ENCODE peak calls at places on chromosomes 12 and 14, in eight cellular contexts. P is A549, L is heart left ventricle, X is left ventricle myocardium inferior, J is mesothelial cell of epicardium, T is B cell, B is ovary, S is AG09319. Z is an unnamed sample.

GRCh38 chr12:121038861-121039654 is at the start of gene OASL:
- DNase-seq in J (no peak), S (peak; percentile 5), P (peak; percentile 55), T (peak; percentile 63), L (peak; percentile 27), B (no peak), X (no peak), Z (no peak)

GRCh38 chr12:58509116-58509885 is 411.0 kb downstream of the LRIG3 start:
- DNase-seq in L (no peak), J (no peak), B (no peak), X (no peak), S (no peak), T (no peak), P (peak; percentile 2), Z (no peak)

GRCh38 chr12:78887008-78887407 is 22.4 kb downstream of the SYT1 start:
- DNase-seq in B (no peak), P (peak; percentile 30), S (peak; percentile 28), J (no peak), L (no peak), X (no peak), T (no peak), Z (no peak)

GRCh38 chr14:42665083-42665482 is 1058.4 kb downstream of the LRFN5 start:
- DNase-seq in P (no peak), B (no peak), S (no peak), T (no peak), L (no peak), X (no peak), J (no peak), Z (no peak)

GRCh38 chr12:27975222-27976136 is 2.9 kb upstream of the PTHLH start:
- DNase-seq in S (no peak), X (no peak), T (no peak), L (peak; percentile 17), J (peak; percentile 75), B (no peak), P (no peak), Z (no peak)

GRCh38 chr14:34425095-34425851 is 36.8 kb downstream of the SPTSSA start:
- DNase-seq in B (no peak), J (no peak), S (no peak), T (no peak), X (no peak), P (no peak), L (no peak), Z (no peak)

GRCh38 chr14:79298373-79298772 is 912.9 kb downstream of the DIO2 start:
- DNase-seq in T (no peak), J (no peak), P (no peak), L (no peak), X (no peak), S (no peak), B (no peak), Z (no peak)

GRCh38 chr14:100147181-100147631 is 12.2 kb downstream of the DEGS2 start:
- DNase-seq in T (peak; percentile 70), S (no peak), B (no peak), L (no peak), J (no peak), P (no peak), X (no peak), Z (no peak)

GRCh38 chr12:460301-461230 is 827 bp downstream of the B4GALNT3 start:
- DNase-seq in S (no peak), J (peak; percentile 47), B (peak; percentile 62), T (peak; percentile 58), X (no peak), P (no peak), L (no peak), Z (peak; percentile 35)

GRCh38 chr14:101593411-101594181 is 32.3 kb downstream of the DIO3 start:
- DNase-seq in L (no peak), X (no peak), J (no peak), T (no peak), B (no peak), P (no peak), S (no peak), Z (no peak)

GRCh38 chr12:41254004-41254403 is 65.9 kb downstream of the PDZRN4 start:
- DNase-seq in X (no peak), S (no peak), T (no peak), J (no peak), B (no peak), L (no peak), P (no peak), Z (no peak)

GRCh38 chr12:6961278-6961694 is 9.2 kb downstream of the PHB2 start:
- DNase-seq in S (no peak), X (peak; percentile 60), P (no peak), B (peak; percentile 83), L (peak; percentile 56), J (no peak), T (peak; percentile 82), Z (peak; percentile 81)

GRCh38 chr12:100927825-100928224 is 133.2 kb downstream of the ANO4 start:
- DNase-seq in B (no peak), S (no peak), L (no peak), T (no peak), J (no peak), P (no peak), X (no peak), Z (no peak)

GRCh38 chr14:100072783-100073346 is 7.6 kb downstream of the EVL start:
- DNase-seq in S (no peak), B (no peak), L (no peak), J (no peak), X (no peak), P (no peak), T (peak; percentile 71), Z (no peak)

GRCh38 chr12:27331299-27331926 is 1.2 kb upstream of the BMAL2 start:
- DNase-seq in S (peak; percentile 60), T (peak; percentile 5), X (no peak), P (peak; percentile 64), B (no peak), J (no peak), L (no peak), Z (no peak)

GRCh38 chr14:95432152-95433093 is 84.0 kb downstream of the SYNE3 start:
- DNase-seq in P (peak; percentile 65), J (peak; percentile 71), T (no peak), X (peak; percentile 41), S (no peak), L (peak; percentile 64), B (peak; percentile 83), Z (peak; percentile 65)

GRCh38 chr14:91830777-91831176 is 36.6 kb downstream of the TC2N start:
- DNase-seq in L (no peak), B (no peak), P (no peak), J (no peak), T (no peak), X (no peak), S (no peak), Z (no peak)

GRCh38 chr14:101735453-101735852 is 26.1 kb upstream of the PPP2R5C start:
- DNase-seq in S (no peak), T (no peak), B (no peak), X (no peak), L (no peak), J (no peak), P (no peak), Z (no peak)

GRCh38 chr14:95545769-95546168 is 10.9 kb downstream of the GLRX5 start:
- DNase-seq in J (no peak), B (no peak), S (no peak), P (peak; percentile 58), L (no peak), T (no peak), X (no peak), Z (no peak)

GRCh38 chr12:89951050-89951693 is 242.5 kb upstream of the ATP2B1 start:
- DNase-seq in J (no peak), L (no peak), P (peak; percentile 81), T (peak; percentile 60), X (no peak), B (no peak), S (no peak), Z (no peak)

GRCh38 chr12:66775941-66776340 is 97.1 kb upstream of the GRIP1 start:
- DNase-seq in J (no peak), P (no peak), T (no peak), L (no peak), X (no peak), S (no peak), B (no peak), Z (no peak)

GRCh38 chr12:56716933-56717880 is 7.9 kb downstream of the NACA start:
- DNase-seq in P (no peak), S (no peak), L (no peak), T (no peak), X (no peak), J (no peak), B (peak; percentile 24), Z (no peak)

GRCh38 chr12:56718167-56718566 is 6.9 kb downstream of the NACA start:
- DNase-seq in P (no peak), B (peak; percentile 18), J (no peak), X (no peak), T (no peak), L (no peak), S (no peak), Z (no peak)

GRCh38 chr12:56714431-56714929 is 10.6 kb downstream of the NACA start:
- DNase-seq in B (no peak), P (no peak), T (no peak), L (no peak), S (no peak), J (no peak), X (no peak), Z (no peak)

GRCh38 chr12:56715798-56716197 is 9.3 kb downstream of the NACA start:
- DNase-seq in B (peak; percentile 17), L (no peak), J (no peak), X (no peak), T (no peak), P (no peak), S (no peak), Z (no peak)

DNA sequence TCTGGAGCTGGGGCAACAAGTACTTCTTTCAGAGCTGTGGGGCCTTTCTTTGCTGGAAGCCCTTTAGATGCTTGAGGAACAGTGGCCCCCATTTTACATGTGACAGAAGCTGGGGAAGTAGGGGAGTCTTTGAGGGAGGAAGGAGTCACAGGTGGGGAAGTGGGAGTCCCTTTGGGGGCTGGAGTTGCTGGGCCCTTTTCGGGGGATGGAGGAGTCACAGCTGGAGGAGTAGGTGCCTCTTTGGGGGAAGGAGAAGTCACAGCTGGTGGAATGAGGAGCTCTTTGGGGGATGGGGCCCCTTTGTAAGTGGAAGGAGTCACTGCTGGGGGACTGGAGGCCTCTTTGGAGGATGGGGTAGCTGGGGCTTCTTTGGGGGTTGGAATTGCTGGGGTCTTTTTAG is 8.6 kb downstream of the NACA start:
- DNase-seq in X (no peak), P (no peak), T (no peak), S (no peak), L (no peak), B (peak; percentile 19), J (no peak), Z (no peak)
- TF ChIP-seq CTCF in X (no peak), P (no peak), T (no peak), S (no peak), L (no peak), B (no peak), J (no peak), Z (no peak)

GRCh38 chr12:2317819-2318218 is 265.0 kb downstream of the CACNA1C start:
- DNase-seq in J (no peak), S (no peak), T (no peak), X (no peak), B (no peak), P (no peak), L (no peak), Z (no peak)
- TF ChIP-seq CTCF in J (no peak), S (no peak), T (no peak), X (no peak), B (no peak), P (no peak), L (no peak), Z (no peak)

GRCh38 chr12:13234045-13234641 is 37.6 kb downstream of the EMP1 start:
- DNase-seq in J (no peak), L (peak; percentile 35), X (no peak), T (peak; percentile 33), P (peak; percentile 73), B (no peak), S (no peak), Z (peak; percentile 60)
- TF ChIP-seq CTCF in J (peak; percentile 98), L (peak; percentile 80), X (peak; percentile 80), T (peak; percentile 75), P (peak; percentile 84), B (no peak), S (peak; percentile 97), Z (peak; percentile 73)

GRCh38 chr14:61064210-61064609 is 83.2 kb downstream of the SLC38A6 start:
- DNase-seq in T (no peak), S (no peak), P (no peak), L (no peak), B (no peak), X (no peak), J (no peak), Z (no peak)
- TF ChIP-seq CTCF in T (no peak), S (no peak), P (peak; percentile 5), L (no peak), B (no peak), X (no peak), J (no peak), Z (no peak)